ENCODE peak calls at places on chromosomes 13 and 19, in four cellular contexts. G is non-pigmented ciliary epithelial cell, M is AML-193, I is skeletal muscle cell. W is an unnamed sample.

GRCh38 chr19:29873801-29874575 is 62.2 kb downstream of the CCNE1 start:
- DNase-seq in G (no peak), M (no peak), I (no peak), W (no peak)

GRCh38 chr19:39109641-39110040 is 15.9 kb upstream of the PAK4 start:
- DNase-seq in G (no peak), M (no peak), I (no peak), W (no peak)

GRCh38 chr13:40228981-40229380 is 437.5 kb downstream of the FOXO1 start:
- DNase-seq in G (no peak), M (no peak), I (no peak), W (no peak)

GRCh38 chr19:12913011-12913561 is 6.0 kb downstream of the SYCE2 start:
- DNase-seq in G (no peak), M (no peak), I (peak), W (no peak)

GRCh38 chr19:57830071-57830602 is at the start of gene ZNF587B:
- DNase-seq in G (no peak), M (no peak), I (no peak), W (no peak)

GRCh38 chr13:86581711-86582110 is 782.5 kb upstream of the SLITRK6 start:
- DNase-seq in G (no peak), M (no peak), I (peak), W (no peak)

GRCh38 chr19:51439021-51439465 is 19.2 kb downstream of the SIGLEC8 start:
- DNase-seq in G (no peak), M (peak), I (no peak), W (no peak)

GRCh38 chr19:16319466-16319865 is 5.2 kb upstream of the KLF2 start:
- DNase-seq in G (no peak), M (no peak), I (peak), W (no peak)

GRCh38 chr19:49149652-49150105 is 5.5 kb downstream of the HRC start:
- DNase-seq in G (no peak), M (peak), I (peak), W (peak)

GRCh38 chr13:110576736-110577476 is 15.4 kb upstream of the RAB20 start:
- DNase-seq in G (no peak), M (no peak), I (no peak), W (no peak)

GRCh38 chr13:113117335-113117872 is 5.2 kb upstream of the F10 start:
- DNase-seq in G (no peak), M (no peak), I (no peak), W (no peak)

GRCh38 chr19:10964903-10965302 is 4.1 kb downstream of the SMARCA4 start:
- DNase-seq in G (no peak), M (no peak), I (no peak), W (no peak)

W was measured in AG09309.